ENCODE peak calls at places on chromosomes 1 and 21, in six cellular contexts. One of them, this sample, is unnamed.

GRCh38 chr1:25544819-25545218 is 1.4 kb downstream of the LDLRAP1 start:
- DNase-seq in GOT3: no peak
- DNase-seq in activated CD4-positive, CD25-positive, alpha-beta regulatory T cell treated with anti-CD3 and anti-CD28 coated beads, Interleukin-2, amount 50 U/mL, for 72 hours: no peak
- DNase-seq in stimulated activated CD4-positive, alpha-beta T cell treated with anti-CD3 and anti-CD28 coated beads, Interleukin-4, amount 100 ng/mL, for 1 hour: no peak
- DNase-seq in LHCN-M2: peak; percentile 55
- DNase-seq in anterior cingulate cortex: no peak
- DNase-seq in this sample: no peak

GRCh38 chr1:24142546-24143431 is at the start of gene IL22RA1:
- DNase-seq in GOT3: no peak
- DNase-seq in activated CD4-positive, CD25-positive, alpha-beta regulatory T cell treated with anti-CD3 and anti-CD28 coated beads, Interleukin-2, amount 50 U/mL, for 72 hours: no peak
- DNase-seq in stimulated activated CD4-positive, alpha-beta T cell treated with anti-CD3 and anti-CD28 coated beads, Interleukin-4, amount 100 ng/mL, for 1 hour: no peak
- DNase-seq in LHCN-M2: no peak
- DNase-seq in anterior cingulate cortex: no peak
- DNase-seq in this sample: no peak

GRCh38 chr1:118963456-118964430 is 24.4 kb downstream of the TBX15 start:
- DNase-seq in GOT3: no peak
- DNase-seq in activated CD4-positive, CD25-positive, alpha-beta regulatory T cell treated with anti-CD3 and anti-CD28 coated beads, Interleukin-2, amount 50 U/mL, for 72 hours: no peak
- DNase-seq in stimulated activated CD4-positive, alpha-beta T cell treated with anti-CD3 and anti-CD28 coated beads, Interleukin-4, amount 100 ng/mL, for 1 hour: no peak
- DNase-seq in LHCN-M2: peak; percentile 87
- DNase-seq in anterior cingulate cortex: no peak
- DNase-seq in this sample: no peak

GRCh38 chr1:50704126-50704525 is 255.9 kb downstream of the FAF1 start:
- DNase-seq in GOT3: no peak
- DNase-seq in activated CD4-positive, CD25-positive, alpha-beta regulatory T cell treated with anti-CD3 and anti-CD28 coated beads, Interleukin-2, amount 50 U/mL, for 72 hours: no peak
- DNase-seq in stimulated activated CD4-positive, alpha-beta T cell treated with anti-CD3 and anti-CD28 coated beads, Interleukin-4, amount 100 ng/mL, for 1 hour: no peak
- DNase-seq in LHCN-M2: peak; percentile 29
- DNase-seq in anterior cingulate cortex: peak; percentile 42
- DNase-seq in this sample: peak; percentile 8

GRCh38 chr21:45381865-45382697 is 22.9 kb upstream of the COL18A1 start:
- DNase-seq in GOT3: no peak
- DNase-seq in activated CD4-positive, CD25-positive, alpha-beta regulatory T cell treated with anti-CD3 and anti-CD28 coated beads, Interleukin-2, amount 50 U/mL, for 72 hours: no peak
- DNase-seq in stimulated activated CD4-positive, alpha-beta T cell treated with anti-CD3 and anti-CD28 coated beads, Interleukin-4, amount 100 ng/mL, for 1 hour: no peak
- DNase-seq in LHCN-M2: no peak
- DNase-seq in anterior cingulate cortex: no peak
- DNase-seq in this sample: no peak

GRCh38 chr1:205977348-205978014 is 25.7 kb downstream of the RAB7B start:
- DNase-seq in GOT3: peak; percentile 35
- DNase-seq in activated CD4-positive, CD25-positive, alpha-beta regulatory T cell treated with anti-CD3 and anti-CD28 coated beads, Interleukin-2, amount 50 U/mL, for 72 hours: peak; percentile 81
- DNase-seq in stimulated activated CD4-positive, alpha-beta T cell treated with anti-CD3 and anti-CD28 coated beads, Interleukin-4, amount 100 ng/mL, for 1 hour: peak; percentile 81
- DNase-seq in LHCN-M2: peak; percentile 78
- DNase-seq in anterior cingulate cortex: peak; percentile 84
- DNase-seq in this sample: peak; percentile 74

GRCh38 chr1:15627343-15627988 is 10.2 kb downstream of the DDI2 start:
- DNase-seq in GOT3: no peak
- DNase-seq in activated CD4-positive, CD25-positive, alpha-beta regulatory T cell treated with anti-CD3 and anti-CD28 coated beads, Interleukin-2, amount 50 U/mL, for 72 hours: no peak
- DNase-seq in stimulated activated CD4-positive, alpha-beta T cell treated with anti-CD3 and anti-CD28 coated beads, Interleukin-4, amount 100 ng/mL, for 1 hour: no peak
- DNase-seq in LHCN-M2: peak; percentile 35
- DNase-seq in anterior cingulate cortex: no peak
- DNase-seq in this sample: no peak

GRCh38 chr1:1775364-1776226 is 2.7 kb downstream of the NADK start:
- DNase-seq in GOT3: no peak
- DNase-seq in activated CD4-positive, CD25-positive, alpha-beta regulatory T cell treated with anti-CD3 and anti-CD28 coated beads, Interleukin-2, amount 50 U/mL, for 72 hours: no peak
- DNase-seq in stimulated activated CD4-positive, alpha-beta T cell treated with anti-CD3 and anti-CD28 coated beads, Interleukin-4, amount 100 ng/mL, for 1 hour: no peak
- DNase-seq in LHCN-M2: no peak
- DNase-seq in anterior cingulate cortex: no peak
- DNase-seq in this sample: no peak

GRCh38 chr1:161791889-161792655 is 26.0 kb downstream of the ATF6 start:
- DNase-seq in GOT3: no peak
- DNase-seq in activated CD4-positive, CD25-positive, alpha-beta regulatory T cell treated with anti-CD3 and anti-CD28 coated beads, Interleukin-2, amount 50 U/mL, for 72 hours: no peak
- DNase-seq in stimulated activated CD4-positive, alpha-beta T cell treated with anti-CD3 and anti-CD28 coated beads, Interleukin-4, amount 100 ng/mL, for 1 hour: no peak
- DNase-seq in LHCN-M2: peak; percentile 36
- DNase-seq in anterior cingulate cortex: no peak
- DNase-seq in this sample: no peak

GRCh38 chr21:26834181-26834945 is 10.8 kb downstream of the ADAMTS1 start:
- DNase-seq in GOT3: no peak
- DNase-seq in activated CD4-positive, CD25-positive, alpha-beta regulatory T cell treated with anti-CD3 and anti-CD28 coated beads, Interleukin-2, amount 50 U/mL, for 72 hours: no peak
- DNase-seq in stimulated activated CD4-positive, alpha-beta T cell treated with anti-CD3 and anti-CD28 coated beads, Interleukin-4, amount 100 ng/mL, for 1 hour: no peak
- DNase-seq in LHCN-M2: peak; percentile 38
- DNase-seq in anterior cingulate cortex: no peak
- DNase-seq in this sample: no peak

GRCh38 chr1:50108497-50109073 is at the start of gene ELAVL4:
- DNase-seq in GOT3: no peak
- DNase-seq in activated CD4-positive, CD25-positive, alpha-beta regulatory T cell treated with anti-CD3 and anti-CD28 coated beads, Interleukin-2, amount 50 U/mL, for 72 hours: no peak
- DNase-seq in stimulated activated CD4-positive, alpha-beta T cell treated with anti-CD3 and anti-CD28 coated beads, Interleukin-4, amount 100 ng/mL, for 1 hour: no peak
- DNase-seq in LHCN-M2: no peak
- DNase-seq in anterior cingulate cortex: peak; percentile 74
- DNase-seq in this sample: peak; percentile 93

GRCh38 chr1:9843576-9843945 is 19.8 kb upstream of the CLSTN1 start:
- DNase-seq in GOT3: no peak
- DNase-seq in activated CD4-positive, CD25-positive, alpha-beta regulatory T cell treated with anti-CD3 and anti-CD28 coated beads, Interleukin-2, amount 50 U/mL, for 72 hours: no peak
- DNase-seq in stimulated activated CD4-positive, alpha-beta T cell treated with anti-CD3 and anti-CD28 coated beads, Interleukin-4, amount 100 ng/mL, for 1 hour: no peak
- DNase-seq in LHCN-M2: no peak
- DNase-seq in anterior cingulate cortex: no peak
- DNase-seq in this sample: no peak

GRCh38 chr21:16942703-16943102 is 570.1 kb upstream of the CXADR start:
- DNase-seq in GOT3: no peak
- DNase-seq in activated CD4-positive, CD25-positive, alpha-beta regulatory T cell treated with anti-CD3 and anti-CD28 coated beads, Interleukin-2, amount 50 U/mL, for 72 hours: no peak
- DNase-seq in stimulated activated CD4-positive, alpha-beta T cell treated with anti-CD3 and anti-CD28 coated beads, Interleukin-4, amount 100 ng/mL, for 1 hour: no peak
- DNase-seq in LHCN-M2: peak; percentile 27
- DNase-seq in anterior cingulate cortex: no peak
- DNase-seq in this sample: no peak

GRCh38 chr1:153945795-153946621 is 510 bp downstream of the DENND4B start:
- DNase-seq in GOT3: peak; percentile 51
- DNase-seq in activated CD4-positive, CD25-positive, alpha-beta regulatory T cell treated with anti-CD3 and anti-CD28 coated beads, Interleukin-2, amount 50 U/mL, for 72 hours: peak; percentile 79
- DNase-seq in stimulated activated CD4-positive, alpha-beta T cell treated with anti-CD3 and anti-CD28 coated beads, Interleukin-4, amount 100 ng/mL, for 1 hour: peak; percentile 70
- DNase-seq in LHCN-M2: peak; percentile 65
- DNase-seq in anterior cingulate cortex: peak; percentile 80
- DNase-seq in this sample: peak; percentile 22

GRCh38 chr1:113542221-113542701 is 151.9 kb downstream of the MAGI3 start:
- DNase-seq in GOT3: no peak
- DNase-seq in activated CD4-positive, CD25-positive, alpha-beta regulatory T cell treated with anti-CD3 and anti-CD28 coated beads, Interleukin-2, amount 50 U/mL, for 72 hours: no peak
- DNase-seq in stimulated activated CD4-positive, alpha-beta T cell treated with anti-CD3 and anti-CD28 coated beads, Interleukin-4, amount 100 ng/mL, for 1 hour: no peak
- DNase-seq in LHCN-M2: peak; percentile 71
- DNase-seq in anterior cingulate cortex: peak; percentile 17
- DNase-seq in this sample: no peak

GRCh38 chr1:239888639-239889038 is 203.0 kb upstream of the FMN2 start:
- DNase-seq in GOT3: no peak
- DNase-seq in activated CD4-positive, CD25-positive, alpha-beta regulatory T cell treated with anti-CD3 and anti-CD28 coated beads, Interleukin-2, amount 50 U/mL, for 72 hours: no peak
- DNase-seq in stimulated activated CD4-positive, alpha-beta T cell treated with anti-CD3 and anti-CD28 coated beads, Interleukin-4, amount 100 ng/mL, for 1 hour: no peak
- DNase-seq in LHCN-M2: no peak
- DNase-seq in anterior cingulate cortex: no peak
- DNase-seq in this sample: no peak

This sample was measured in NCI-H2227 treated with DMSO at 0.1 percent for 48 hours.